ENCODE peak calls at places on chromosomes 1 and 21, in nine cellular contexts. X is NCI-H774; R is hypothalamus; E is B cell; Q is GM03348; G is activated CD4-positive, alpha-beta memory T cell treated with anti-CD3 and anti-CD28 coated beads for 36 hours; V is GM12865; W is HFFc6; U is lower leg skin. M is an unnamed sample.

GRCh38 chr1:112544011-112544688 is 35.4 kb downstream of the WNT2B start:
- DNase-seq in V (no peak), U (no peak), E (no peak), G (no peak), X (no peak), Q (peak; percentile 73), W (peak; percentile 87), R (no peak), M (peak; percentile 93)

GRCh38 chr1:169044971-169045370 is 61.5 kb upstream of the ATP1B1 start:
- DNase-seq in R (no peak), W (no peak), X (no peak), U (no peak), V (peak; percentile 50), G (no peak), E (no peak), Q (no peak), M (no peak)

GRCh38 chr1:218361298-218362065 is 16.3 kb downstream of the TGFB2 start:
- DNase-seq in E (no peak), X (no peak), W (peak; percentile 38), V (no peak), U (no peak), R (no peak), G (no peak), Q (peak; percentile 44), M (peak; percentile 38)

GRCh38 chr1:220227393-220227792 is 44.9 kb downstream of the RAB3GAP2 start:
- DNase-seq in W (no peak), R (no peak), U (no peak), V (no peak), Q (no peak), G (no peak), E (no peak), X (no peak), M (no peak)

GRCh38 chr1:53715478-53715877 is 23.5 kb downstream of the GLIS1 start:
- DNase-seq in E (no peak), R (no peak), U (no peak), Q (peak; percentile 29), G (peak; percentile 15), W (peak; percentile 14), X (no peak), V (peak; percentile 43), M (no peak)

GRCh38 chr21:35006248-35006647 is 42.9 kb downstream of the RUNX1 start:
- DNase-seq in V (no peak), W (no peak), G (no peak), Q (no peak), U (no peak), R (no peak), E (no peak), X (no peak), M (no peak)

GRCh38 chr21:34702341-34702807 is 33.6 kb downstream of the CLIC6 start:
- DNase-seq in V (no peak), X (no peak), Q (peak; percentile 94), U (peak; percentile 92), W (peak; percentile 91), R (no peak), E (no peak), G (no peak), M (no peak)

GRCh38 chr1:198125995-198126758 is 30.6 kb upstream of the NEK7 start:
- DNase-seq in W (peak; percentile 63), V (no peak), E (no peak), R (no peak), Q (peak; percentile 41), U (no peak), X (no peak), G (no peak), M (peak; percentile 28)

GRCh38 chr1:56584910-56585528 is 5.7 kb upstream of the PLPP3 start:
- DNase-seq in X (peak; percentile 47), G (no peak), R (no peak), V (peak; percentile 47), Q (peak; percentile 70), W (peak; percentile 52), E (peak; percentile 63), U (no peak), M (peak; percentile 27)